ENCODE peak calls at places on chromosomes 4 and X, in six cellular contexts. S, Y, U, L, C and D are unnamed samples.

GRCh38 chr4:2591189-2591588 is 54.7 kb downstream of the FAM193A start:
- DNase-seq in S (no peak), L (peak), U (peak), C (no peak), Y (peak), D (no peak)

GRCh38 chr4:139436122-139436521 is 17.8 kb upstream of the RAB33B start:
- DNase-seq in S (no peak), Y (no peak), C (no peak), U (no peak), L (no peak), D (no peak)

GRCh38 chr4:184384056-184384809 is 90.1 kb downstream of the IRF2 start:
- DNase-seq in L (peak), Y (peak), S (peak), C (no peak), U (peak), D (peak)

GRCh38 chr4:41256131-41256739 is 493 bp upstream of the UCHL1 start:
- DNase-seq in U (no peak), L (no peak), S (no peak), Y (peak), C (no peak), D (no peak)

GRCh38 chr4:72951628-72952027 is 117.9 kb downstream of the COX18 start:
- DNase-seq in C (no peak), S (no peak), Y (no peak), L (no peak), U (no peak), D (no peak)

GRCh38 chr4:57147335-57148060 is 37.3 kb upstream of the IGFBP7 start:
- DNase-seq in C (no peak), L (no peak), Y (no peak), U (no peak), S (no peak), D (no peak)

GRCh38 chrX:47245156-47245555 is 12.3 kb downstream of the USP11 start:
- DNase-seq in U (no peak), C (no peak), L (no peak), Y (no peak), S (no peak), D (no peak)

GRCh38 chrX:74449322-74449936 is 28.1 kb downstream of the SLC16A2 start:
- DNase-seq in S (no peak), L (no peak), C (peak), Y (no peak), U (peak), D (no peak)

GRCh38 chr4:101074326-101074725 is 273.0 kb downstream of the PPP3CA start:
- DNase-seq in C (no peak), S (no peak), Y (no peak), L (no peak), U (no peak), D (no peak)

GRCh38 chrX:115968436-115969252 is 201.9 kb upstream of the AGTR2 start:
- DNase-seq in L (peak), U (no peak), C (no peak), S (no peak), Y (peak), D (peak)

GRCh38 chrX:67893931-67894330 is 350.1 kb downstream of the AR start:
- DNase-seq in C (no peak), S (no peak), L (no peak), U (no peak), Y (no peak), D (no peak)

GRCh38 chrX:48826135-48826875 is at the start of gene ERAS:
- DNase-seq in S (no peak), C (no peak), U (peak), L (no peak), Y (no peak), D (no peak)

GRCh38 chrX:131830400-131831184 is 192.5 kb upstream of the STK26 start:
- DNase-seq in S (no peak), Y (peak), U (peak), C (no peak), L (peak), D (no peak)

GRCh38 chrX:24988314-24988713 is 27.5 kb downstream of the ARX start:
- DNase-seq in L (no peak), Y (no peak), S (no peak), U (no peak), C (no peak), D (no peak)

GRCh38 chr4:76563804-76564468 is 128.9 kb downstream of the SHROOM3 start:
- DNase-seq in U (peak), L (no peak), C (no peak), S (no peak), Y (peak), D (no peak)

GRCh38 chr4:24114444-24114843 is 224.6 kb upstream of the PPARGC1A start:
- DNase-seq in Y (no peak), S (no peak), L (no peak), C (no peak), U (no peak), D (no peak)

GRCh38 chr4:113760094-113760851 is 1.3 kb downstream of the CAMK2D start:
- DNase-seq in S (peak), Y (peak), L (peak), U (peak), C (peak), D (no peak)

GRCh38 chr4:164871673-164872072 is 5.3 kb upstream of the APELA start:
- DNase-seq in S (no peak), C (no peak), Y (no peak), U (no peak), L (no peak), D (no peak)
- TF ChIP-seq CTCF in S (no peak), C (no peak), Y (no peak), U (no peak), L (no peak), D (no peak)

DNA sequence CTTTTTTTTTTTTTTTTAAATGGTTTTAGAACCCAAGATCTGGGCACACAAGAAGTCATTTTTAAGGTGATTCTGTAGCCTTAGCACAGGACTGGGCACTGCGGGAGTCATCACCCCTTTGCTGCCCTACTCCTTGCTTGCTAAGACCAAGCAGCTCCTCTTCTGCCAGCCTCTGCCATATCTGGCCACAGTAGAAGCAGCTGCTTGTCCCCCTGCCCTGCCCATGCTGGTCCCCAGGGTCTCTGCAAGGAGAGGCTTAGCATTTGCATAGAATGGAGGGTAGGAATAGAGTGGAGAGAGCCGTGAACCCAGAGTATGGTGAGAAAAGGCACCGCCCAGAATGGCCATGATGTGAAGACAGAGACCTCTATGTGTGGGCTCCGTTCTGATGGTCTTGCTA is 109.3 kb downstream of the ADRA2C start:
- DNase-seq in L (no peak), S (no peak), C (no peak), Y (no peak), U (no peak), D (no peak)
- TF ChIP-seq CTCF in L (no peak), S (no peak), C (no peak), Y (no peak), U (no peak), D (no peak)

GRCh38 chr4:12411072-12411471 is 982.4 kb upstream of the HS3ST1 start:
- DNase-seq in S (no peak), U (no peak), Y (no peak), C (no peak), L (no peak), D (no peak)
- TF ChIP-seq CTCF in S (no peak), U (no peak), Y (no peak), C (no peak), L (no peak), D (no peak)

GRCh38 chrX:19990519-19991349 is at the start of gene BCLAF3:
- DNase-seq in C (peak), L (peak), U (peak), Y (peak), S (peak), D (peak)
- TF ChIP-seq CTCF in C (peak), L (peak), U (peak), Y (peak), S (peak), D (peak)